ENCODE peak calls at places on chromosome 7, in four cellular contexts. D, V, Y and T are unnamed samples.

GRCh38 chr7:108372601-108373000 is 83.6 kb downstream of the NRCAM start:
- DNase-seq in D (no peak), V (no peak), Y (no peak), T (no peak)

GRCh38 chr7:29239638-29240037 is 45.1 kb downstream of the CHN2 start:
- DNase-seq in D (no peak), V (peak; percentile 58), Y (peak; percentile 57), T (no peak)

GRCh38 chr7:12771378-12771877 is 84.0 kb downstream of the ARL4A start:
- DNase-seq in D (peak; percentile 15), V (no peak), Y (peak; percentile 5), T (no peak)

GRCh38 chr7:6608081-6608480 is 7.3 kb upstream of the ZNF853 start:
- DNase-seq in D (no peak), V (no peak), Y (no peak), T (no peak)

GRCh38 chr7:104664648-104665047 is 336.2 kb downstream of the LHFPL3 start:
- DNase-seq in D (no peak), V (no peak), Y (no peak), T (no peak)

GRCh38 chr7:71615017-71615416 is 483.1 kb downstream of the GALNT17 start:
- DNase-seq in D (no peak), V (no peak), Y (no peak), T (no peak)

GRCh38 chr7:80876894-80877414 is 41.9 kb downstream of the SEMA3C start:
- DNase-seq in D (no peak), V (no peak), Y (no peak), T (no peak)

GRCh38 chr7:71140264-71140663 is 8.3 kb downstream of the GALNT17 start:
- DNase-seq in D (no peak), V (no peak), Y (no peak), T (no peak)

GRCh38 chr7:134778941-134779740 is at the start of gene CALD1:
- DNase-seq in D (peak; percentile 76), V (peak; percentile 77), Y (peak; percentile 99), T (no peak)

GRCh38 chr7:22025075-22025474 is 79.4 kb upstream of the CDCA7L start:
- DNase-seq in D (no peak), V (no peak), Y (no peak), T (no peak)

GRCh38 chr7:2321020-2321419 is 6.8 kb upstream of the SNX8 start:
- DNase-seq in D (no peak), V (no peak), Y (peak; percentile 74), T (no peak)

GRCh38 chr7:33779216-33779615 is 126.1 kb upstream of the BMPER start:
- DNase-seq in D (no peak), V (no peak), Y (no peak), T (no peak)
- H3K4me3 ChIP-seq in D (no peak overlapping the region), V (no peak overlapping the region), Y (no peak overlapping the region), T (no peak overlapping the region)

GRCh38 chr7:116583653-116584052 is 58.8 kb downstream of the CAV1 start:
- DNase-seq in D (no peak), V (no peak), Y (no peak), T (no peak)
- TF ChIP-seq CTCF in D (no peak), V (no peak), Y (no peak), T (no peak)

GRCh38 chr7:139095194-139095659 is 14.3 kb downstream of the ZC3HAV1 start:
- DNase-seq in D (no peak), V (no peak), Y (no peak), T (peak; percentile 9)

GRCh38 chr7:139091677-139091996 is 17.9 kb downstream of the ZC3HAV1 start:
- DNase-seq in D (no peak), V (no peak), Y (no peak), T (no peak)

GRCh38 chr7:139094030-139094429 is 15.5 kb downstream of the ZC3HAV1 start:
- DNase-seq in D (no peak), V (no peak), Y (no peak), T (no peak)

GRCh38 chr7:139092090-139092796 is 17.3 kb downstream of the ZC3HAV1 start:
- DNase-seq in D (no peak), V (no peak), Y (no peak), T (no peak)

GRCh38 chr7:139094596-139094995 is 14.9 kb downstream of the ZC3HAV1 start:
- DNase-seq in D (peak; percentile 42), V (no peak), Y (no peak), T (no peak)
- H3K4me3 ChIP-seq in D (peak overlapping the region; percentile 20), V (no peak overlapping the region), Y (no peak overlapping the region), T (peak overlapping the region; percentile 6)

GRCh38 chr7:123622660-123623386 is 21.2 kb downstream of the ASB15 start:
- DNase-seq in D (no peak), V (no peak), Y (peak; percentile 63), T (no peak)

GRCh38 chr7:123625254-123625653 is 23.6 kb downstream of the ASB15 start:
- DNase-seq in D (no peak), V (no peak), Y (no peak), T (no peak)

GRCh38 chr7:123627859-123628258 is 26.2 kb downstream of the ASB15 start:
- DNase-seq in D (no peak), V (no peak), Y (peak; percentile 54), T (no peak)

GRCh38 chr7:123621707-123622106 is 20.1 kb downstream of the ASB15 start:
- DNase-seq in D (no peak), V (no peak), Y (no peak), T (no peak)

DNA sequence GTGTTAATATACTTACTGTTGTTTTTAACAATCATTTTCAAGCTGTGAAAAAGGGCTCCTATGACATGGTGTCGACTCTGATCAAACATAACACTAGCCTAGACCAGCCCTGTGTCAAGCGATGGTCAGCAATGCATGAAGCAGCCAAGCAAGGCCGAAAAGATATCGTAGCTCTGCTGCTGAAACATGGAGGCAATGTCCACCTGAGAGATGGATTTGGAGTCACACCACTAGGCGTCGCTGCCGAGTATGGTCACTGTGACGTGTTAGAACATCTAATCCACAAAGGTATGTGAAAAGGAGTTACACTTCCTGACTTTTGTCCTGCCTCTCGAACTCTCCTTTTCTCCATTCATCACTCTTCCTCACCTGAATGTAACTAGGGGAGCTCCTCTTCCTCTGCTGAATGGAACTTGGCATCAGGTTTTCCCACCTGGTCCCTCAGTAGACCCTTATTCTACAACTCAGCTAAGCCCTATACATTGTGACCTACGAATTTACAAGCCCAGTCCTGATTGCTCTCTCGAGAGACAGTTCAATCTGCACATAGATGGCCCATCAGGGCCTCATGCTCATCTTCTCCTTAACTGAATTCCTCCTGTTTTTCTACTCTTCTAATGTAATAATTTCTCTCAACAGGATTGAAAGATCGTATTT is 23.0 kb downstream of the ASB15 start:
- DNase-seq in D (peak; percentile 14), V (peak; percentile 83), Y (peak; percentile 63), T (no peak)
- TF ChIP-seq CTCF in D (no peak), V (peak; percentile 75), Y (peak; percentile 62), T (peak; percentile 37)

DNA sequence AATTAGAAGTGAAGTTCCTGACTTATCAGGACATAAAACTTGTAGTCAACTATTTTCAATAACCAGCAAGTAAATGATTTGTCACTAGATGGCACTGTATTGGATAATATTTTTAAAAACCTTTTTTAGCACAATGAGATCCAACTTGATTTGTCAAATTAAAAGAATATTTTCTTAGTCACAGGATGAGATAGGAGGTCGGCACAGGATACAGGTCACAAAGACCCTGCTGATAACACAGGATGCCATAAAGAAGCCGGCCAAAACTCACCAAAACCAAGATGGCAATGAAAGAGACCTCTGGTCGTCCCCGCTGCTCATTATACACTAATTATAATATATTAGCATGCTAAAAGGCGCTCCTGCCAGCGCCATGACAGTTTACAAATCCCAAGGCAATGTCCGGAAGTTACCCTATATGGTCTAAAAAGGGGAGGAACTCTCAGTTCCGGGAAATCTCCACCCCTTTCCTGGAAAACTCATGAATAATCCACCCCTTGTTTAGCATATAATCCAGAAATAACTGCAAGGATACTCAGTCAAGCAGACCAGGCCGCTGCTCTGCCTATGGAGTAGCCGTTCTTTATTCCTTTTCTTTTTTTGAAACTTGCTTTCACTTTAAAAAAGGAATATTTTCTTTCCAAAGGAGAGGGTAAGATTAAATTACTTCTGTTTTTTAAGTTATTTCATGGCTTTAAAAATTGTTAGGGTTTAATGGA is 255.7 kb upstream of the MKLN1 start:
- DNase-seq in D (peak; percentile 26), V (no peak), Y (peak; percentile 17), T (no peak)
- H3K4me3 ChIP-seq in D (peak overlapping the region; percentile 2), V (no peak overlapping the region), Y (no peak overlapping the region), T (no peak overlapping the region)

GRCh38 chr7:137335814-137336213 is 7.7 kb downstream of the PTN start:
- DNase-seq in D (no peak), V (no peak), Y (peak; percentile 58), T (no peak)

GRCh38 chr7:137342340-137342739 is 1.2 kb downstream of the PTN start:
- DNase-seq in D (no peak), V (no peak), Y (no peak), T (no peak)

GRCh38 chr7:137343483-137343841 is at the start of gene PTN:
- DNase-seq in D (no peak), V (peak; percentile 73), Y (peak; percentile 50), T (no peak)

GRCh38 chr7:137342751-137343482 is 616 bp downstream of the PTN start:
- DNase-seq in D (no peak), V (no peak), Y (no peak), T (no peak)

DNA sequence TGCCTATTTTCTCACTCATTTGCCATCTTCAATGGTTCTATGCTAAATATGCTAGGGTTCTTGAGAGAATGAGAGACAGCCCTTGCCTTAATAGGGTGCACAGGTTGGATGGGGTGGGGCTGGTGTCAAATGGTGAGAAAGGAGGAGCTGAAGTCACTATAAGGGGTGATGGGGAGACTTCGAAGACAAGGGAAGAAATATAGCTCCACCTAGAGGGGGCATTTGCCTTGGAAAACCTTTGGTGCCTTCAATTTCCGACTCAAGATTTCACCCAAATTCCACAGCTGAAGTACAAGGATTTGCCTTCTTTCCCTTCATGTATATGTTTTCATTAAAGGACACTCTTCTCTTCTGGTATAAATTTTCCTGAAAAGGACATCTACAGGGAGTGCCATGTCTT is 5.6 kb downstream of the PTN start:
- DNase-seq in D (no peak), V (no peak), Y (no peak), T (no peak)
- TF ChIP-seq CTCF in D (no peak), V (no peak), Y (no peak), T (no peak)

GRCh38 chr7:150451097-150451793 is 815 bp downstream of the GIMAP8 start:
- DNase-seq in D (peak; percentile 40), V (no peak), Y (no peak), T (no peak)
- H3K4me3 ChIP-seq in D (peak overlapping the region; percentile 40), V (no peak overlapping the region), Y (no peak overlapping the region), T (peak overlapping the region; percentile 50)